ENCODE peak calls at places on chromosomes 7 and 10, in four cellular contexts. R, E, X and N are unnamed samples.
A peak's percentile ranks its signal among the peaks of the same experiment; 100 is the strongest.

GRCh38 chr10:77179015-77179695 is 458.5 kb downstream of the KCNMA1 start:
- DNase-seq in R (peak; percentile 62), E (no peak), X (no peak), N (no peak)

GRCh38 chr7:91264083-91264923 is at the start of gene FZD1:
- DNase-seq in R (peak; percentile 95), E (peak; percentile 96), X (peak; percentile 95), N (no peak)

GRCh38 chr7:2483495-2483894 is 7.3 kb upstream of the GRIFIN start:
- DNase-seq in R (no peak), E (no peak), X (no peak), N (no peak)

GRCh38 chr7:129163875-129164544 is 19.5 kb downstream of the TSPAN33 start:
- DNase-seq in R (no peak), E (no peak), X (no peak), N (no peak)

GRCh38 chr7:90455163-90456030 is 14.0 kb upstream of the PTTG1IP2 start:
- DNase-seq in R (no peak), E (no peak), X (peak; percentile 33), N (no peak)

GRCh38 chr7:34759477-34760125 is 101.6 kb downstream of the NPSR1 start:
- DNase-seq in R (no peak), E (no peak), X (no peak), N (no peak)

GRCh38 chr7:4527988-4528641 is 154.0 kb upstream of the FOXK1 start:
- DNase-seq in R (no peak), E (no peak), X (no peak), N (no peak)

GRCh38 chr10:96587255-96588059 is 645 bp upstream of the TM9SF3 start:
- DNase-seq in R (no peak), E (no peak), X (peak; percentile 47), N (no peak)

GRCh38 chr7:3995187-3995586 is 686.9 kb upstream of the FOXK1 start:
- DNase-seq in R (no peak), E (no peak), X (no peak), N (no peak)

GRCh38 chr7:44167920-44168319 is 21.3 kb downstream of the GCK start:
- DNase-seq in R (no peak), E (no peak), X (no peak), N (no peak)

GRCh38 chr10:122525788-122526187 is 34.8 kb upstream of the DMBT1 start:
- DNase-seq in R (no peak), E (no peak), X (peak; percentile 61), N (no peak)

GRCh38 chr10:98397089-98397600 is 17.8 kb downstream of the PYROXD2 start:
- DNase-seq in R (no peak), E (no peak), X (no peak), N (no peak)

GRCh38 chr7:132771301-132771730 is 195.0 kb upstream of the PLXNA4 start:
- DNase-seq in R (no peak), E (no peak), X (no peak), N (no peak)

GRCh38 chr7:40647719-40648118 is 512.9 kb downstream of the SUGCT start:
- DNase-seq in R (no peak), E (no peak), X (no peak), N (no peak)

GRCh38 chr10:69696073-69696731 is 66.2 kb downstream of the FAM241B start:
- DNase-seq in R (peak; percentile 26), E (no peak), X (no peak), N (no peak)

GRCh38 chr10:70456164-70456563 is 14.7 kb upstream of the NODAL start:
- DNase-seq in R (no peak), E (no peak), X (no peak), N (no peak)

GRCh38 chr7:131008840-131009651 is 275.0 kb upstream of the KLF14 start:
- DNase-seq in R (no peak), E (no peak), X (no peak), N (peak; percentile 49)

GRCh38 chr7:93055543-93056107 is 62.2 kb downstream of the SAMD9 start:
- DNase-seq in R (no peak), E (no peak), X (no peak), N (no peak)

GRCh38 chr7:143193880-143194279 is 10.7 kb downstream of the TAS2R39 start:
- DNase-seq in R (no peak), E (no peak), X (no peak), N (no peak)

GRCh38 chr7:98202367-98203195 is 8.7 kb upstream of the BHLHA15 start:
- DNase-seq in R (no peak), E (no peak), X (no peak), N (peak; percentile 65)

GRCh38 chr7:111138196-111138569 is 47.3 kb downstream of the LRRN3 start:
- DNase-seq in R (no peak), E (no peak), X (peak; percentile 26), N (no peak)

GRCh38 chr10:73065441-73065840 is 31.2 kb downstream of the P4HA1 start:
- DNase-seq in R (no peak), E (no peak), X (no peak), N (no peak)

GRCh38 chr10:32139223-32140073 is 83.2 kb upstream of the KIF5B start:
- DNase-seq in R (peak; percentile 58), E (peak; percentile 66), X (peak; percentile 89), N (peak; percentile 95)

GRCh38 chr10:100318201-100318600 is 11.8 kb downstream of the PKD2L1 start:
- DNase-seq in R (no peak), E (no peak), X (no peak), N (no peak)

GRCh38 chr7:142808802-142809583 is 38.2 kb downstream of the PRSS2 start:
- DNase-seq in R (no peak), E (no peak), X (peak; percentile 53), N (no peak)

GRCh38 chr7:133139350-133139749 is 57.5 kb upstream of the CHCHD3 start:
- DNase-seq in R (no peak), E (no peak), X (no peak), N (no peak)

GRCh38 chr10:69479737-69480412 is 28.6 kb downstream of the TSPAN15 start:
- DNase-seq in R (no peak), E (no peak), X (no peak), N (no peak)

GRCh38 chr7:80140388-80140787 is 5.8 kb downstream of the GNAI1 start:
- DNase-seq in R (no peak), E (no peak), X (no peak), N (no peak)

GRCh38 chr10:112631501-112632410 is 184.7 kb downstream of the VTI1A start:
- DNase-seq in R (no peak), E (no peak), X (no peak), N (no peak)

GRCh38 chr10:107443817-107444216 is 279.3 kb upstream of the SORCS1 start:
- DNase-seq in R (no peak), E (no peak), X (no peak), N (no peak)

GRCh38 chr7:45709168-45710034 is 135.2 kb downstream of the ADCY1 start:
- DNase-seq in R (no peak), E (peak; percentile 35), X (peak; percentile 19), N (peak; percentile 90)

GRCh38 chr10:71124921-71125748 is 87.2 kb upstream of the UNC5B start:
- DNase-seq in R (no peak), E (no peak), X (no peak), N (peak; percentile 81)

GRCh38 chr7:28953628-28954027 is 4.5 kb downstream of the TRIL start:
- DNase-seq in R (no peak), E (no peak), X (no peak), N (no peak)

GRCh38 chr7:69115788-69116187 is 482.5 kb upstream of the AUTS2 start:
- DNase-seq in R (no peak), E (no peak), X (no peak), N (no peak)

GRCh38 chr10:3699896-3700295 is 85.1 kb downstream of the KLF6 start:
- DNase-seq in R (no peak), E (no peak), X (no peak), N (no peak)

GRCh38 chr7:140230862-140231778 is 54.3 kb upstream of the KDM7A start:
- DNase-seq in R (peak; percentile 23), E (no peak), X (peak; percentile 89), N (no peak)

GRCh38 chr7:44291066-44291732 is 34.2 kb downstream of the CAMK2B start:
- DNase-seq in R (peak; percentile 87), E (peak; percentile 46), X (no peak), N (peak; percentile 85)

GRCh38 chr10:29554660-29555059 is 80.1 kb downstream of the SVIL start:
- DNase-seq in R (no peak), E (no peak), X (no peak), N (no peak)

GRCh38 chr10:130961506-130962239 is 349.8 kb downstream of the TCERG1L start:
- DNase-seq in R (no peak), E (no peak), X (no peak), N (peak; percentile 46)

GRCh38 chr7:94276797-94277196 is 117.9 kb upstream of the COL1A2 start:
- DNase-seq in R (no peak), E (no peak), X (no peak), N (no peak)

GRCh38 chr7:134933460-134934068 is 52.7 kb upstream of the AGBL3 start:
- DNase-seq in R (no peak), E (no peak), X (no peak), N (no peak)
- H3K4me3 ChIP-seq in R (no peak overlapping the region), E (no peak overlapping the region), X (no peak overlapping the region), N (no peak overlapping the region)

GRCh38 chr7:47513741-47514241 is 68.1 kb downstream of the TNS3 start:
- DNase-seq in R (peak; percentile 34), E (no peak), X (peak; percentile 33), N (no peak)

GRCh38 chr7:47514818-47515217 is 67.1 kb downstream of the TNS3 start:
- DNase-seq in R (peak; percentile 1), E (no peak), X (no peak), N (no peak)

GRCh38 chr7:47515305-47515834 is 66.5 kb downstream of the TNS3 start:
- DNase-seq in R (no peak), E (no peak), X (no peak), N (no peak)

GRCh38 chr7:47512481-47513176 is 69.3 kb downstream of the TNS3 start:
- DNase-seq in R (no peak), E (no peak), X (no peak), N (no peak)

DNA sequence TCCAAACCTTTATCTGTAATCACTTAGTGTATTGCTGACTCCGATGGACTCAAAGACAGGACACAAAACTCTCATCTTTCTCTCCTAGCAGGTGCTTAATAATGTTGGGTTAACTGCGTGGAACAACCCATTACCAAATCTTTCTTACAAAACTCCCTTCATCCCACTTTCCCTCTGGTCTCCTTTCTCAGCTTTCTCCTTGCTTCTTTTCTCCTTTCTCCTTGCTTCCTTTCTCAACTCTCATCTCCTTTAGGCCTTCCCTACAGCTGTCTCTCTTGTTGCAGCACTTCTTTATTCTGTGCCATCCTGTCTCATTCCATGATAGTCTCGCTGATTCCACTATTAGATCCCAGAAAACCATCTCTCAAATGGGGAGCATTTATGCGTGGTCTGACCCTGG is 67.5 kb downstream of the TNS3 start:
- DNase-seq in R (no peak), E (no peak), X (no peak), N (no peak)
- H3K27ac ChIP-seq in R (no peak overlapping the region), E (no peak overlapping the region), X (no peak overlapping the region), N (peak overlapping the region; percentile 30)

GRCh38 chr7:18754766-18755165 is 259.2 kb downstream of the HDAC9 start:
- DNase-seq in R (no peak), E (no peak), X (no peak), N (no peak)
- H3K4me3 ChIP-seq in R (no peak overlapping the region), E (no peak overlapping the region), X (no peak overlapping the region), N (no peak overlapping the region)

DNA sequence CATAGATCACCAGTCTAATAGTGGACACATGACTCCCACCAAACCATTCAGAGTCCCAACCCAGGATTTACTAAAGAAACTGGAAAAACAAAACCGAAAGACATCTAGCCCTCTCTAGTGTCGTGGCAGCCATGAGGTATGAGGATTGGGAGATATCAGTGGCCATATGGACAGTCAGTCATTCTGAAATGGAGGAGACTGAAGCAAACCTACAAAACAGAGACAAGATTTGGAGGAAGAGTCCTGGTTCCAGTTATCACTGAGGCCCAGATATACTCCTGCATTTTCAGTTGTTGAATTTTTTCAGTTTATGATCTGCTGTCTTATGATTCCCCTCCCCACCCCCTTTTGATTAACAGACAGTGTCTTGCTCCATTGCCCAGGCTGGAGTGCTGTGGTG is 9.1 kb upstream of the RALA start:
- DNase-seq in R (no peak), E (no peak), X (no peak), N (no peak)
- H3K27ac ChIP-seq in R (no peak overlapping the region), E (no peak overlapping the region), X (no peak overlapping the region), N (no peak overlapping the region)